ENCODE peak calls at places on chromosomes 4 and X, in nine cellular contexts. X is G401; I is H54; F is NCI-H1092; W is NCI-H524 treated with DMSO at 0.1 percent for 48 hours; L is Daoy; B is stimulated activated naive B cell treated with anti-CD40 and anti-IgM and Interleukin-4, amounts not matched to agents 10 μg/mL and 1 μg/mL and 100 μg/mL, for 72 hours; Z is cerebellar cortex; E is Calu3. P is an unnamed sample.

GRCh38 chr4:27836505-27836904 is 975.9 kb downstream of the STIM2 start:
- DNase-seq in X (no peak), I (no peak), F (no peak), W (no peak), L (no peak), B (no peak), Z (no peak), E (no peak), P (no peak)

GRCh38 chr4:107193989-107194388 is 157.9 kb upstream of the DKK2 start:
- DNase-seq in X (no peak), I (no peak), F (no peak), W (no peak), L (no peak), B (no peak), Z (no peak), E (no peak), P (no peak)

GRCh38 chrX:68072016-68072415 is 361.3 kb downstream of the OPHN1 start:
- DNase-seq in X (no peak), I (no peak), F (no peak), W (no peak), L (peak), B (no peak), Z (no peak), E (no peak), P (no peak)

GRCh38 chr4:140743194-140743931 is 12.8 kb downstream of the TBC1D9 start:
- DNase-seq in X (no peak), I (no peak), F (no peak), W (no peak), L (peak), B (no peak), Z (no peak), E (no peak), P (no peak)

GRCh38 chr4:95599777-95600436 is 51.1 kb upstream of the UNC5C start:
- DNase-seq in X (no peak), I (no peak), F (no peak), W (no peak), L (no peak), B (no peak), Z (no peak), E (no peak), P (no peak)

GRCh38 chrX:97845451-97845850 is 961.7 kb downstream of the RPA4 start:
- DNase-seq in X (no peak), I (no peak), F (no peak), W (no peak), L (no peak), B (no peak), Z (no peak), E (no peak), P (no peak)

GRCh38 chr4:138114434-138114833 is 127.7 kb downstream of the SLC7A11 start:
- DNase-seq in X (no peak), I (no peak), F (no peak), W (no peak), L (no peak), B (peak), Z (peak), E (no peak), P (no peak)

GRCh38 chr4:33400504-33400903 is 2680.3 kb downstream of the PCDH7 start:
- DNase-seq in X (no peak), I (no peak), F (no peak), W (no peak), L (no peak), B (no peak), Z (no peak), E (no peak), P (no peak)

GRCh38 chr4:106201373-106201772 is 114.6 kb downstream of the TBCK start:
- DNase-seq in X (peak), I (no peak), F (no peak), W (no peak), L (no peak), B (no peak), Z (peak), E (no peak), P (peak)

GRCh38 chr4:168864831-168865541 is 145.1 kb downstream of the CBR4 start:
- DNase-seq in X (no peak), I (no peak), F (no peak), W (no peak), L (no peak), B (no peak), Z (no peak), E (no peak), P (no peak)

GRCh38 chrX:136115909-136116297 is 31.4 kb upstream of the FHL1 start:
- DNase-seq in X (no peak), I (no peak), F (no peak), W (no peak), L (no peak), B (no peak), Z (no peak), E (no peak), P (no peak)

GRCh38 chrX:69237228-69237627 is 72.0 kb upstream of the PJA1 start:
- DNase-seq in X (peak), I (no peak), F (no peak), W (no peak), L (no peak), B (no peak), Z (peak), E (no peak), P (no peak)

GRCh38 chr4:119116925-119117900 is 18.4 kb upstream of the MYOZ2 start:
- DNase-seq in X (no peak), I (no peak), F (no peak), W (no peak), L (no peak), B (no peak), Z (no peak), E (no peak), P (no peak)

GRCh38 chrX:17564689-17565409 is 172.4 kb upstream of the SCML1 start:
- DNase-seq in X (peak), I (peak), F (no peak), W (no peak), L (no peak), B (no peak), Z (peak), E (no peak), P (no peak)

GRCh38 chr4:137367608-137368007 is 164.7 kb downstream of the PCDH18 start:
- DNase-seq in X (no peak), I (no peak), F (no peak), W (no peak), L (no peak), B (no peak), Z (no peak), E (no peak), P (no peak)

GRCh38 chr4:33658971-33659370 is 2585.3 kb downstream of the ARAP2 start:
- DNase-seq in X (no peak), I (no peak), F (no peak), W (no peak), L (no peak), B (no peak), Z (no peak), E (no peak), P (peak)

GRCh38 chr4:47519239-47519883 is 34.3 kb downstream of the ATP10D start:
- DNase-seq in X (no peak), I (no peak), F (no peak), W (no peak), L (no peak), B (peak), Z (no peak), E (no peak), P (peak)

GRCh38 chr4:24643774-24644520 is 59.6 kb upstream of the DHX15 start:
- DNase-seq in X (no peak), I (no peak), F (no peak), W (no peak), L (no peak), B (no peak), Z (no peak), E (no peak), P (no peak)

GRCh38 chrX:76183289-76184057 is 10.6 kb downstream of the PBDC1 start:
- DNase-seq in X (no peak), I (no peak), F (no peak), W (no peak), L (peak), B (no peak), Z (no peak), E (no peak), P (no peak)

P was measured in Ammon's horn.